ENCODE peak calls at places on chromosomes 1 and 21, in four cellular contexts. One of them, this sample, is unnamed.

GRCh38 chr1:156214024-156214748 is 1.4 kb downstream of the PMF1 start:
- DNase-seq in H1: no peak
- DNase-seq in K562: peak; percentile 61
- DNase-seq in breast epithelium: no peak
- DNase-seq in this sample: no peak

GRCh38 chr1:22077728-22078127 is 25.2 kb downstream of the CDC42 start:
- DNase-seq in H1: no peak
- DNase-seq in K562: no peak
- DNase-seq in breast epithelium: no peak
- DNase-seq in this sample: no peak

GRCh38 chr1:41534181-41535076 is 49.9 kb upstream of the EDN2 start:
- DNase-seq in H1: no peak
- DNase-seq in K562: no peak
- DNase-seq in breast epithelium: peak; percentile 34
- DNase-seq in this sample: no peak

GRCh38 chr1:86645866-86646647 is 58.3 kb upstream of the SH3GLB1 start:
- DNase-seq in H1: no peak
- DNase-seq in K562: no peak
- DNase-seq in breast epithelium: no peak
- DNase-seq in this sample: no peak

GRCh38 chr1:13941315-13941714 is 241.3 kb downstream of the PRDM2 start:
- DNase-seq in H1: no peak
- DNase-seq in K562: no peak
- DNase-seq in breast epithelium: no peak
- DNase-seq in this sample: no peak

GRCh38 chr1:236338096-236338495 is 56.0 kb upstream of the EDARADD start:
- DNase-seq in H1: no peak
- DNase-seq in K562: no peak
- DNase-seq in breast epithelium: no peak
- DNase-seq in this sample: no peak

GRCh38 chr1:240967070-240967724 is 355.2 kb upstream of the GREM2 start:
- DNase-seq in H1: no peak
- DNase-seq in K562: no peak
- DNase-seq in breast epithelium: no peak
- DNase-seq in this sample: no peak

GRCh38 chr1:3598522-3599285 is 12.6 kb downstream of the MEGF6 start:
- DNase-seq in H1: no peak
- DNase-seq in K562: no peak
- DNase-seq in breast epithelium: no peak
- DNase-seq in this sample: no peak

GRCh38 chr1:9900142-9901043 is 9.7 kb downstream of the CTNNBIP1 start:
- DNase-seq in H1: no peak
- DNase-seq in K562: no peak
- DNase-seq in breast epithelium: no peak
- DNase-seq in this sample: no peak

GRCh38 chr1:30852026-30852425 is 56.5 kb downstream of the SDC3 start:
- DNase-seq in H1: no peak
- DNase-seq in K562: no peak
- DNase-seq in breast epithelium: peak; percentile 73
- DNase-seq in this sample: no peak

GRCh38 chr1:220325306-220325995 is 53.2 kb upstream of the RAB3GAP2 start:
- DNase-seq in H1: no peak
- DNase-seq in K562: no peak
- DNase-seq in breast epithelium: no peak
- DNase-seq in this sample: no peak

GRCh38 chr1:9589144-9589718 is 520 bp downstream of the TMEM201 start:
- DNase-seq in H1: peak; percentile 73
- DNase-seq in K562: peak; percentile 44
- DNase-seq in breast epithelium: peak; percentile 48
- DNase-seq in this sample: peak; percentile 24

GRCh38 chr1:158819461-158820443 is 11.4 kb upstream of the MNDA start:
- DNase-seq in H1: no peak
- DNase-seq in K562: peak; percentile 79
- DNase-seq in breast epithelium: no peak
- DNase-seq in this sample: no peak

GRCh38 chr1:36204347-36204909 is 19.8 kb upstream of the THRAP3 start:
- DNase-seq in H1: no peak
- DNase-seq in K562: no peak
- DNase-seq in breast epithelium: peak; percentile 86
- DNase-seq in this sample: no peak

GRCh38 chr1:179586107-179586823 is 5.4 kb upstream of the TDRD5 start:
- DNase-seq in H1: peak; percentile 84
- DNase-seq in K562: peak; percentile 69
- DNase-seq in breast epithelium: peak; percentile 69
- DNase-seq in this sample: no peak

GRCh38 chr1:183776731-183777130 is 28.2 kb upstream of the RGL1 start:
- DNase-seq in H1: no peak
- DNase-seq in K562: no peak
- DNase-seq in breast epithelium: no peak
- DNase-seq in this sample: no peak

GRCh38 chr1:182955596-182956588 is 2.9 kb upstream of the SHCBP1L start:
- DNase-seq in H1: no peak
- DNase-seq in K562: no peak
- DNase-seq in breast epithelium: no peak
- DNase-seq in this sample: no peak

GRCh38 chr1:225063722-225064121 is 134.2 kb downstream of the DNAH14 start:
- DNase-seq in H1: no peak
- DNase-seq in K562: no peak
- DNase-seq in breast epithelium: no peak
- DNase-seq in this sample: no peak

GRCh38 chr1:156832434-156832833 is 15.8 kb upstream of the SH2D2A start:
- DNase-seq in H1: no peak
- DNase-seq in K562: no peak
- DNase-seq in breast epithelium: no peak
- DNase-seq in this sample: no peak

GRCh38 chr1:162349635-162350330 is 26.9 kb downstream of the SPATA46 start:
- DNase-seq in H1: no peak
- DNase-seq in K562: peak; percentile 44
- DNase-seq in breast epithelium: no peak
- DNase-seq in this sample: no peak

GRCh38 chr1:155134858-155135415 is 715 bp upstream of the SLC50A1 start:
- DNase-seq in H1: peak; percentile 62
- DNase-seq in K562: peak; percentile 96
- DNase-seq in breast epithelium: peak; percentile 94
- DNase-seq in this sample: no peak

GRCh38 chr21:38333290-38334272 is 76.8 kb downstream of the KCNJ15 start:
- DNase-seq in H1: no peak
- DNase-seq in K562: peak; percentile 17
- DNase-seq in breast epithelium: no peak
- DNase-seq in this sample: no peak

GRCh38 chr1:245825128-245825901 is 670.5 kb downstream of the KIF26B start:
- DNase-seq in H1: no peak
- DNase-seq in K562: peak; percentile 10
- DNase-seq in breast epithelium: no peak
- DNase-seq in this sample: no peak

GRCh38 chr1:20640183-20640597 is 6.9 kb downstream of the PINK1 start:
- DNase-seq in H1: peak; percentile 72
- DNase-seq in K562: peak; percentile 78
- DNase-seq in breast epithelium: no peak
- DNase-seq in this sample: peak; percentile 47

GRCh38 chr1:25194054-25194453 is 38.2 kb downstream of the SYF2 start:
- DNase-seq in H1: no peak
- DNase-seq in K562: no peak
- DNase-seq in breast epithelium: no peak
- DNase-seq in this sample: no peak

GRCh38 chr1:94955767-94956632 is 29.1 kb upstream of the CNN3 start:
- DNase-seq in H1: no peak
- DNase-seq in K562: no peak
- DNase-seq in breast epithelium: no peak
- DNase-seq in this sample: no peak

GRCh38 chr1:247857069-247857985 is at the start of gene TRIM58:
- DNase-seq in H1: peak; percentile 73
- DNase-seq in K562: peak; percentile 96
- DNase-seq in breast epithelium: no peak
- DNase-seq in this sample: peak; percentile 27

GRCh38 chr1:8460132-8460544 is 142.2 kb downstream of the SLC45A1 start:
- DNase-seq in H1: no peak
- DNase-seq in K562: no peak
- DNase-seq in breast epithelium: no peak
- DNase-seq in this sample: no peak

GRCh38 chr1:243354511-243355153 is 98.8 kb downstream of the SDCCAG8 start:
- DNase-seq in H1: no peak
- DNase-seq in K562: no peak
- DNase-seq in breast epithelium: no peak
- DNase-seq in this sample: no peak

GRCh38 chr1:13807213-13807612 is 107.2 kb downstream of the PRDM2 start:
- DNase-seq in H1: peak; percentile 79
- DNase-seq in K562: peak; percentile 70
- DNase-seq in breast epithelium: peak; percentile 72
- DNase-seq in this sample: peak; percentile 47

GRCh38 chr1:186806477-186806876 is 22.3 kb upstream of the PLA2G4A start:
- DNase-seq in H1: no peak
- DNase-seq in K562: no peak
- DNase-seq in breast epithelium: no peak
- DNase-seq in this sample: no peak

GRCh38 chr1:204089044-204089751 is 16.3 kb downstream of the SOX13 start:
- DNase-seq in H1: peak; percentile 59
- DNase-seq in K562: no peak
- DNase-seq in breast epithelium: no peak
- DNase-seq in this sample: no peak
- TF ChIP-seq POLR2A in H1: no peak
- TF ChIP-seq POLR2A in K562: no peak
- TF ChIP-seq POLR2A in breast epithelium: no peak
- TF ChIP-seq POLR2A in this sample: no peak

DNA sequence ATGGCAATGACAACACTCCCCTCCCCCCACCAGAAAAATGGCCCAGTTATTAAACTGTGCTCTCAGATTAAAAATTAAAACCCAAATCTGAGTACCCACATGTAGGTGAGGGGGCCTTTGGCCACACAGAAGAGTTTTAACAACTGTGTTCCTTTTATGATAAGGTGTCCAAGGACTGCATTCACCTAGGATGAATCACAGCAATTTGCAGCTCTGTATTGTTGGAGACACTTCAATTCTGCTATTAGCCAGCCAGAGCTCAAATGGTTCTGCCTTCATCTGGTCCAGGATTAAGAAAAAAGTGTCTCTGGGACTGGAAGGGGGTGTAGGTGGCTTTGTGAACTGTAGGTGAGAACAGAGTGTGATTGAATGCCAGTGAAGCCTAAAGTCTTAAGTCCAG is 43.3 kb upstream of the DIRAS3 start:
- DNase-seq in H1: no peak
- DNase-seq in K562: no peak
- DNase-seq in breast epithelium: no peak
- DNase-seq in this sample: no peak
- TF ChIP-seq POLR2A in H1: no peak
- TF ChIP-seq POLR2A in K562: no peak
- TF ChIP-seq POLR2A in breast epithelium: no peak
- TF ChIP-seq POLR2A in this sample: no peak

GRCh38 chr1:203717120-203717519 is 47.9 kb upstream of the LAX1 start:
- DNase-seq in H1: no peak
- DNase-seq in K562: no peak
- DNase-seq in breast epithelium: no peak
- DNase-seq in this sample: no peak
- TF ChIP-seq POLR2A in H1: no peak
- TF ChIP-seq POLR2A in K562: no peak
- TF ChIP-seq POLR2A in breast epithelium: no peak
- TF ChIP-seq POLR2A in this sample: no peak

GRCh38 chr1:15799004-15799867 is 8.2 kb downstream of the UQCRHL start:
- DNase-seq in H1: no peak
- DNase-seq in K562: peak; percentile 32
- DNase-seq in breast epithelium: peak; percentile 68
- DNase-seq in this sample: no peak
- TF ChIP-seq POLR2A in H1: no peak
- TF ChIP-seq POLR2A in K562: no peak
- TF ChIP-seq POLR2A in breast epithelium: no peak
- TF ChIP-seq POLR2A in this sample: no peak

GRCh38 chr1:78277253-78277652 is 213.5 kb upstream of the PTGFR start:
- DNase-seq in H1: no peak
- DNase-seq in K562: no peak
- DNase-seq in breast epithelium: no peak
- DNase-seq in this sample: no peak

GRCh38 chr1:78279051-78279450 is 211.7 kb upstream of the PTGFR start:
- DNase-seq in H1: no peak
- DNase-seq in K562: no peak
- DNase-seq in breast epithelium: no peak
- DNase-seq in this sample: no peak

GRCh38 chr1:78274814-78275213 is 216.0 kb upstream of the PTGFR start:
- DNase-seq in H1: no peak
- DNase-seq in K562: no peak
- DNase-seq in breast epithelium: no peak
- DNase-seq in this sample: no peak

GRCh38 chr1:78275456-78275855 is 215.3 kb upstream of the PTGFR start:
- DNase-seq in H1: no peak
- DNase-seq in K562: no peak
- DNase-seq in breast epithelium: no peak
- DNase-seq in this sample: no peak

GRCh38 chr1:78275906-78276690 is 214.7 kb upstream of the PTGFR start:
- DNase-seq in H1: no peak
- DNase-seq in K562: no peak
- DNase-seq in breast epithelium: no peak
- DNase-seq in this sample: no peak
- TF ChIP-seq POLR2A in H1: no peak
- TF ChIP-seq POLR2A in K562: no peak
- TF ChIP-seq POLR2A in breast epithelium: no peak
- TF ChIP-seq POLR2A in this sample: no peak

DNA sequence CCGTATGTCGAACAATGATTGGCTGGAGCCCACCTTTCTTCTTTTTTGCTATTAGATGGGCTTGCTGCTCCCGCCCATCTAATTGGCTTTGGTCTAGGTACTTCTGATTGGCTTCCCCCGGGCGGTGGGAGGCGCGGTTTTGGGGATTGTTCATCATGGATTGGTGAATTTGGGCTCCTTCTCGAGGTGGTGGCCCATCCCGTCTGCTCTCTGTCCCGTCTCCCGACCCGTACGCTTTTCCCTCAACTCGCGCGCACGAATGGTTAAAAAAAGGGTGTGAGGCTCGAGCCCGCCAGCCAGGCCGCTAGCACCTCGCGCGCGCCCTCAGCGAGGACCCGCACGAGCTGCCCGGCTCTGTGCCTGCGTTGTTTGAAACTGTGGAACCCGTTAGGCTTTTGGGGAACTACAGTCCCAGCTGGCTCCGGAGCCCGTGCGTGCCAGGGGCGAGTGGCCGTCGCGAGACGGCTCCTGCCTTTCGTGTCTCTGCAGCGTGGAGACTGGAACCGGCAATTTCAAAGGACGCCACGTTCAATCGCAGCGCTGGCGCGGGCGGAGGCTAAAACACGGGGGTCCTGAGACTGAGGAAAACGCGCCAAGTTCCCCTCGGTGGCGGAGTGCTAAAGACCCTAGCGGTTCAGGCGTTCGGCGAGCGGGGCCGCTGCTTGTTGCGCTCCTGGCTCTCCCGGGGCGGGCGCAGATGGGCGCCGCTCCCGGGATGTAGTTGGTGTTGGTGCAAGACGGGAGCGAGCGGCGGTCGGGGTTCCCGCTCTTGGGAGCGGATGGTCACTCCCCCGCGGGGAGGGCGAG is at the start of gene USP1:
- DNase-seq in H1: peak; percentile 91
- DNase-seq in K562: peak; percentile 98
- DNase-seq in breast epithelium: peak; percentile 98
- DNase-seq in this sample: peak; percentile 68
- TF ChIP-seq POLR2A in H1: peak; percentile 86
- TF ChIP-seq POLR2A in K562: peak; percentile 85
- TF ChIP-seq POLR2A in breast epithelium: no peak
- TF ChIP-seq POLR2A in this sample: peak; percentile 86

This sample was measured in GM12892.